ENCODE peak calls at places on chromosomes 5 and 9, in seven cellular contexts. J is left ventricle myocardium inferior, Q is lung, V is fibroblast of lung, D is ovary, X is heart right ventricle, I is endodermal cell. Z is an unnamed sample.

GRCh38 chr5:176844706-176845391 is 34.5 kb downstream of the UNC5A start:
- DNase-seq in Q (no peak), J (no peak), X (no peak), I (no peak), D (no peak), V (no peak), Z (no peak)

GRCh38 chr5:4563400-4563799 is 576.7 kb upstream of the ADAMTS16 start:
- DNase-seq in I (peak; percentile 80), D (no peak), X (no peak), Q (no peak), V (peak; percentile 60), J (no peak), Z (no peak)

GRCh38 chr9:2465921-2466460 is 155.6 kb upstream of the VLDLR start:
- DNase-seq in V (no peak), X (no peak), Q (no peak), J (no peak), D (no peak), I (no peak), Z (no peak)

GRCh38 chr5:109907751-109908150 is 218.0 kb downstream of the MAN2A1 start:
- DNase-seq in D (no peak), X (no peak), Q (no peak), J (no peak), I (no peak), V (peak; percentile 91), Z (no peak)

GRCh38 chr9:88998506-88998905 is 7.2 kb downstream of the S1PR3 start:
- DNase-seq in J (no peak), X (no peak), I (no peak), D (no peak), Q (no peak), V (no peak), Z (no peak)

GRCh38 chr9:72524820-72525539 is 3.6 kb downstream of the TMC1 start:
- DNase-seq in I (peak; percentile 67), X (no peak), Q (no peak), V (peak; percentile 100), D (no peak), J (no peak), Z (no peak)

GRCh38 chr5:178215263-178216002 is 11.1 kb downstream of the HNRNPAB start:
- DNase-seq in V (no peak), X (no peak), D (no peak), I (peak; percentile 55), Q (no peak), J (no peak), Z (peak; percentile 44)

GRCh38 chr5:124909734-124910133 is 163.3 kb upstream of the ZNF608 start:
- DNase-seq in X (no peak), V (no peak), Q (no peak), I (no peak), J (no peak), D (no peak), Z (no peak)

GRCh38 chr9:19788152-19788551 is 685 bp downstream of the SLC24A2 start:
- DNase-seq in X (no peak), V (no peak), J (no peak), D (no peak), Q (no peak), I (peak; percentile 94), Z (peak; percentile 69)

DNA sequence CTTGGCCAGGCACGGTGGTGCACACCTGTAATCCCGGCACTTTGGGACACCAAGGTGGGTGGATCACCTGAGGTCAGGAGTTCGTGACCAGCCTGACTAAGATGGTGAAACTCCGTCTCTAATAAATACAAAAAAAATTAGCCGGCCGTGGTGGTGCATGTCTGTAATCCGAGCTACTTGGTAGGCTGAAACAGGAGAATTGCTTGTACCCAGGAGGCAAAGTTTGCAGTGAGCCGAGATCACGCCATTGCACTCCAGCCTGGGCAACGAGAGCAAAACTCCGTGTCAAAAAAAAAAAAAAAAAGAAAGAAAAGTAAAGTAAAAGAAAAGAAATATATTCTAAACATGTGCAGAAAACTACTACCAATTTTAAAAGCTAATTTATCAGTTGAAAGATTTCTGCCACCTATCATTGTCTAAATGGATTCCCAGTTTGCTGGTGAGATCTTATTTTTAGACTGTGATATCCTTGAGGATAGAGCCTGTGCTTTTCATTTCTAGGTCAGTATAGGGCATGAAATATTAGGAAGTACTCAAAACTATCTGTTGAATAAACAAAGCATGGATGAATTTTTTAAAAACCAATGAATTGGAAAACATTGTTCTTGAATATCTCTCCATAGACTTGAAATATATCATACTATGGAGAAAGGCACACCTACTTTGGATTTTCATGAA is 86.9 kb downstream of the NFIB start:
- DNase-seq in X (no peak), J (no peak), I (no peak), Q (no peak), V (no peak), D (no peak), Z (no peak)
- H3K36me3 ChIP-seq in X (peaks cover 4% of the 10 kb centered on the region), J (peaks cover 1% of the 10 kb centered on the region), I (no peaks in the 10 kb centered on the region), Q (no peaks in the 10 kb centered on the region), V (no peaks in the 10 kb centered on the region), D (no peaks in the 10 kb centered on the region), Z (no peaks in the 10 kb centered on the region)

GRCh38 chr9:121288557-121288873 is 20.6 kb downstream of the GSN start:
- DNase-seq in I (no peak), V (no peak), D (no peak), Q (no peak), X (no peak), J (no peak), Z (no peak)
- H3K27ac ChIP-seq in I (peak overlapping the region; percentile 82), V (no peak overlapping the region), D (peak overlapping the region; percentile 94), Q (peak overlapping the region; percentile 100), X (peak overlapping the region; percentile 99), J (peak overlapping the region; percentile 98), Z (peak overlapping the region; percentile 96)

GRCh38 chr5:61582421-61582820 is 250.4 kb downstream of the ZSWIM6 start:
- DNase-seq in Q (no peak), X (no peak), D (no peak), J (no peak), V (peak; percentile 50), I (no peak), Z (no peak)
- H3K4me3 ChIP-seq in Q (no peak overlapping the region), X (no peak overlapping the region), D (no peak overlapping the region), J (no peak overlapping the region), V (no peak overlapping the region), I (no peak overlapping the region), Z (no peak overlapping the region)

GRCh38 chr9:23826120-23826629 is at the start of gene ELAVL2:
- DNase-seq in Q (peak; percentile 82), I (peak; percentile 99), D (peak; percentile 94), J (peak; percentile 80), V (peak; percentile 96), X (peak; percentile 75), Z (peak; percentile 77)

GRCh38 chr9:23824241-23825142 is 1.5 kb downstream of the ELAVL2 start:
- DNase-seq in X (no peak), J (no peak), D (no peak), Q (no peak), I (peak; percentile 85), V (peak; percentile 36), Z (peak; percentile 61)

GRCh38 chr9:23825700-23826099 is 340 bp downstream of the ELAVL2 start:
- DNase-seq in X (no peak), D (no peak), J (no peak), I (no peak), Q (no peak), V (peak; percentile 21), Z (no peak)

GRCh38 chr9:23822331-23823169 is 3.5 kb downstream of the ELAVL2 start:
- DNase-seq in J (no peak), Q (no peak), D (no peak), V (no peak), X (no peak), I (peak; percentile 63), Z (no peak)

GRCh38 chr9:23825143-23825531 is 903 bp downstream of the ELAVL2 start:
- DNase-seq in J (no peak), Q (no peak), D (no peak), X (no peak), V (no peak), I (peak; percentile 75), Z (no peak)
- H3K36me3 ChIP-seq in J (no peaks in the 10 kb centered on the region), Q (no peaks in the 10 kb centered on the region), D (no peaks in the 10 kb centered on the region), X (no peaks in the 10 kb centered on the region), V (no peaks in the 10 kb centered on the region), I (no peaks in the 10 kb centered on the region), Z (no peaks in the 10 kb centered on the region)

GRCh38 chr5:158899201-158899600 is 200.5 kb downstream of the EBF1 start:
- DNase-seq in X (no peak), V (no peak), D (no peak), Q (no peak), J (no peak), I (no peak), Z (no peak)
- H3K27ac ChIP-seq in X (no peak overlapping the region), V (no peak overlapping the region), D (no peak overlapping the region), Q (no peak overlapping the region), J (peak overlapping the region; percentile 38), I (no peak overlapping the region), Z (no peak overlapping the region)

GRCh38 chr9:14910178-14910805 is at the start of gene FREM1:
- DNase-seq in J (peak; percentile 48), I (peak; percentile 89), V (peak; percentile 0), D (peak; percentile 20), X (peak; percentile 52), Q (no peak), Z (peak; percentile 74)
- H3K4me3 ChIP-seq in J (peak within 1 kb of the TSS; percentile 53), I (peak within 1 kb of the TSS; percentile 43), V (peak within 1 kb of the TSS; percentile 16), D (peak within 1 kb of the TSS; percentile 43), X (peak within 1 kb of the TSS; percentile 16), Q (no peak within 1 kb of the TSS), Z (peak within 1 kb of the TSS; percentile 98)

GRCh38 chr5:72338810-72339209 is 18.6 kb downstream of the PTCD2 start:
- DNase-seq in J (no peak), Q (no peak), X (no peak), I (no peak), V (no peak), D (no peak), Z (no peak)
- H3K36me3 ChIP-seq in J (peaks cover 50% of the 10 kb centered on the region), Q (peaks cover 14% of the 10 kb centered on the region), X (peaks cover 87% of the 10 kb centered on the region), I (peaks cover 42% of the 10 kb centered on the region), V (peaks cover 2% of the 10 kb centered on the region), D (no peaks in the 10 kb centered on the region), Z (peaks cover 6% of the 10 kb centered on the region)

GRCh38 chr5:98965226-98965625 is 36.4 kb upstream of the CHD1 start:
- DNase-seq in I (no peak), J (no peak), V (no peak), D (no peak), X (no peak), Q (no peak), Z (no peak)

GRCh38 chr5:98962587-98962986 is 33.8 kb upstream of the CHD1 start:
- DNase-seq in V (no peak), J (no peak), I (no peak), D (no peak), Q (no peak), X (no peak), Z (no peak)

GRCh38 chr5:98964621-98965020 is 35.8 kb upstream of the CHD1 start:
- DNase-seq in J (no peak), V (no peak), Q (no peak), X (no peak), D (no peak), I (no peak), Z (no peak)

GRCh38 chr5:98963019-98963418 is 34.2 kb upstream of the CHD1 start:
- DNase-seq in X (no peak), J (no peak), I (no peak), D (no peak), Q (no peak), V (no peak), Z (no peak)

GRCh38 chr5:98961665-98962344 is 33.0 kb upstream of the CHD1 start:
- DNase-seq in Q (no peak), V (no peak), J (no peak), X (no peak), D (no peak), I (no peak), Z (no peak)
- H3K27ac ChIP-seq in Q (no peak overlapping the region), V (no peak overlapping the region), J (no peak overlapping the region), X (no peak overlapping the region), D (no peak overlapping the region), I (no peak overlapping the region), Z (no peak overlapping the region)